ENCODE peak calls at places on chromosomes 7 and 10, in four cellular contexts. One of them, this sample, is unnamed.

GRCh38 chr7:5525271-5526189 is 101.9 kb upstream of the TNRC18 start:
- DNase-seq in stimulated activated CD8-positive, alpha-beta memory T cell treated with anti-CD3 and anti-CD28 coated beads, Interleukin-15, amount 100 ng/mL, for 24 hours: no peak
- DNase-seq in posterior vena cava: no peak
- DNase-seq in HL-60: peak; percentile 24
- DNase-seq in this sample: no peak

GRCh38 chr7:128867842-128868623 is 5.4 kb downstream of the ATP6V1F start:
- DNase-seq in posterior vena cava: no peak
- DNase-seq in stimulated activated CD8-positive, alpha-beta memory T cell treated with anti-CD3 and anti-CD28 coated beads, Interleukin-15, amount 100 ng/mL, for 24 hours: no peak
- DNase-seq in HL-60: no peak
- DNase-seq in this sample: no peak

GRCh38 chr10:93403741-93404354 is 78.3 kb downstream of the MYOF start:
- DNase-seq in HL-60: no peak
- DNase-seq in stimulated activated CD8-positive, alpha-beta memory T cell treated with anti-CD3 and anti-CD28 coated beads, Interleukin-15, amount 100 ng/mL, for 24 hours: no peak
- DNase-seq in posterior vena cava: no peak
- DNase-seq in this sample: no peak

GRCh38 chr10:34979938-34980337 is 110.2 kb downstream of the CUL2 start:
- DNase-seq in stimulated activated CD8-positive, alpha-beta memory T cell treated with anti-CD3 and anti-CD28 coated beads, Interleukin-15, amount 100 ng/mL, for 24 hours: no peak
- DNase-seq in posterior vena cava: no peak
- DNase-seq in HL-60: no peak
- DNase-seq in this sample: no peak

GRCh38 chr7:134546903-134547737 is 1.8 kb upstream of the AKR1B15 start:
- DNase-seq in stimulated activated CD8-positive, alpha-beta memory T cell treated with anti-CD3 and anti-CD28 coated beads, Interleukin-15, amount 100 ng/mL, for 24 hours: peak; percentile 34
- DNase-seq in posterior vena cava: peak; percentile 88
- DNase-seq in HL-60: peak; percentile 48
- DNase-seq in this sample: peak; percentile 80

GRCh38 chr7:137967143-137968018 is 34.5 kb downstream of the CREB3L2 start:
- DNase-seq in posterior vena cava: no peak
- DNase-seq in HL-60: peak; percentile 48
- DNase-seq in stimulated activated CD8-positive, alpha-beta memory T cell treated with anti-CD3 and anti-CD28 coated beads, Interleukin-15, amount 100 ng/mL, for 24 hours: no peak
- DNase-seq in this sample: no peak

GRCh38 chr10:64636461-64636860 is 1115.3 kb downstream of the REEP3 start:
- DNase-seq in stimulated activated CD8-positive, alpha-beta memory T cell treated with anti-CD3 and anti-CD28 coated beads, Interleukin-15, amount 100 ng/mL, for 24 hours: no peak
- DNase-seq in posterior vena cava: no peak
- DNase-seq in HL-60: no peak
- DNase-seq in this sample: no peak

GRCh38 chr10:129761981-129762956 is 201.8 kb downstream of the EBF3 start:
- DNase-seq in stimulated activated CD8-positive, alpha-beta memory T cell treated with anti-CD3 and anti-CD28 coated beads, Interleukin-15, amount 100 ng/mL, for 24 hours: no peak
- DNase-seq in HL-60: no peak
- DNase-seq in posterior vena cava: peak; percentile 64
- DNase-seq in this sample: peak; percentile 19

GRCh38 chr10:117534321-117535044 is 8.1 kb upstream of the EMX2 start:
- DNase-seq in posterior vena cava: no peak
- DNase-seq in HL-60: no peak
- DNase-seq in stimulated activated CD8-positive, alpha-beta memory T cell treated with anti-CD3 and anti-CD28 coated beads, Interleukin-15, amount 100 ng/mL, for 24 hours: no peak
- DNase-seq in this sample: no peak

GRCh38 chr10:116810895-116811294 is 38.4 kb upstream of the ENO4 start:
- DNase-seq in HL-60: no peak
- DNase-seq in posterior vena cava: no peak
- DNase-seq in stimulated activated CD8-positive, alpha-beta memory T cell treated with anti-CD3 and anti-CD28 coated beads, Interleukin-15, amount 100 ng/mL, for 24 hours: no peak
- DNase-seq in this sample: no peak

GRCh38 chr10:5547934-5548660 is 23.3 kb downstream of the CALML3 start:
- DNase-seq in posterior vena cava: peak; percentile 82
- DNase-seq in HL-60: no peak
- DNase-seq in stimulated activated CD8-positive, alpha-beta memory T cell treated with anti-CD3 and anti-CD28 coated beads, Interleukin-15, amount 100 ng/mL, for 24 hours: no peak
- DNase-seq in this sample: peak; percentile 80

GRCh38 chr7:11726251-11727155 is 105.5 kb downstream of the THSD7A start:
- DNase-seq in posterior vena cava: peak; percentile 75
- DNase-seq in stimulated activated CD8-positive, alpha-beta memory T cell treated with anti-CD3 and anti-CD28 coated beads, Interleukin-15, amount 100 ng/mL, for 24 hours: no peak
- DNase-seq in HL-60: no peak
- DNase-seq in this sample: no peak

GRCh38 chr7:30116771-30117170 is 18.0 kb upstream of the MTURN start:
- DNase-seq in HL-60: no peak
- DNase-seq in posterior vena cava: no peak
- DNase-seq in stimulated activated CD8-positive, alpha-beta memory T cell treated with anti-CD3 and anti-CD28 coated beads, Interleukin-15, amount 100 ng/mL, for 24 hours: no peak
- DNase-seq in this sample: no peak

GRCh38 chr10:3045471-3046209 is 21.7 kb upstream of the PFKP start:
- DNase-seq in posterior vena cava: peak; percentile 91
- DNase-seq in stimulated activated CD8-positive, alpha-beta memory T cell treated with anti-CD3 and anti-CD28 coated beads, Interleukin-15, amount 100 ng/mL, for 24 hours: no peak
- DNase-seq in HL-60: no peak
- DNase-seq in this sample: peak; percentile 89

GRCh38 chr7:6558837-6559236 is 7.6 kb upstream of the GRID2IP start:
- DNase-seq in HL-60: peak; percentile 69
- DNase-seq in posterior vena cava: no peak
- DNase-seq in stimulated activated CD8-positive, alpha-beta memory T cell treated with anti-CD3 and anti-CD28 coated beads, Interleukin-15, amount 100 ng/mL, for 24 hours: no peak
- DNase-seq in this sample: no peak

GRCh38 chr7:99672571-99672970 is 7.2 kb downstream of the CYP3A5 start:
- DNase-seq in HL-60: no peak
- DNase-seq in stimulated activated CD8-positive, alpha-beta memory T cell treated with anti-CD3 and anti-CD28 coated beads, Interleukin-15, amount 100 ng/mL, for 24 hours: no peak
- DNase-seq in posterior vena cava: no peak
- DNase-seq in this sample: no peak

GRCh38 chr7:134787064-134787463 is 7.6 kb downstream of the CALD1 start:
- DNase-seq in HL-60: no peak
- DNase-seq in stimulated activated CD8-positive, alpha-beta memory T cell treated with anti-CD3 and anti-CD28 coated beads, Interleukin-15, amount 100 ng/mL, for 24 hours: no peak
- DNase-seq in posterior vena cava: no peak
- DNase-seq in this sample: no peak

GRCh38 chr10:98485959-98486358 is 39.2 kb upstream of the HPS1 start:
- DNase-seq in stimulated activated CD8-positive, alpha-beta memory T cell treated with anti-CD3 and anti-CD28 coated beads, Interleukin-15, amount 100 ng/mL, for 24 hours: no peak
- DNase-seq in HL-60: no peak
- DNase-seq in posterior vena cava: no peak
- DNase-seq in this sample: no peak

This sample was measured in upper lobe of right lung.